ENCODE peak calls at places on chromosomes 11 and 22, in seven cellular contexts. M is breast epithelium, P is sigmoid colon, X is right lobe of liver, I is tibial nerve, L is spleen, A is upper lobe of left lung. W is an unnamed sample.

GRCh38 chr11:14253437-14253836 is 105.5 kb downstream of the RRAS2 start:
- DNase-seq in M (no peak), X (no peak), A (no peak), L (no peak), P (no peak), I (no peak), W (peak)

GRCh38 chr11:67082071-67082791 is 25.6 kb downstream of the RHOD start:
- DNase-seq in X (no peak), A (peak), M (no peak), P (no peak), I (no peak), L (no peak), W (no peak)

GRCh38 chr11:131005829-131006228 is 89.5 kb upstream of the SNX19 start:
- DNase-seq in M (no peak), I (no peak), A (no peak), X (no peak), P (no peak), L (no peak), W (no peak)

GRCh38 chr11:64834031-64834722 is 10.3 kb downstream of the CDC42BPG start:
- DNase-seq in X (no peak), A (no peak), L (no peak), M (no peak), P (no peak), I (no peak), W (no peak)

GRCh38 chr22:19056951-19057401 is 65.2 kb downstream of the DGCR2 start:
- DNase-seq in I (no peak), L (peak), A (peak), M (no peak), X (no peak), P (peak), W (peak)

GRCh38 chr22:42857845-42858481 is 890 bp upstream of the ARFGAP3 start:
- DNase-seq in I (no peak), L (peak), P (no peak), A (no peak), M (no peak), X (peak), W (no peak)

GRCh38 chr22:44139773-44140172 is 41.0 kb upstream of the PARVG start:
- DNase-seq in P (no peak), I (no peak), L (no peak), M (no peak), A (peak), X (no peak), W (no peak)

GRCh38 chr11:32259641-32260081 is 168.8 kb downstream of the RCN1 start:
- DNase-seq in X (no peak), P (no peak), A (peak), I (no peak), L (no peak), M (no peak), W (no peak)

GRCh38 chr11:114026355-114026754 is 33.2 kb upstream of the ZBTB16 start:
- DNase-seq in P (no peak), X (no peak), M (no peak), I (no peak), L (no peak), A (no peak), W (no peak)

GRCh38 chr11:107651672-107652071 is 60.2 kb downstream of the SLN start:
- DNase-seq in X (no peak), L (no peak), I (no peak), P (no peak), M (no peak), A (no peak), W (no peak)

GRCh38 chr11:44613081-44613628 is 47.7 kb downstream of the CD82 start:
- DNase-seq in I (no peak), A (no peak), L (no peak), X (no peak), M (no peak), P (no peak), W (no peak)

GRCh38 chr11:31412946-31413345 is 43.3 kb downstream of the DNAJC24 start:
- DNase-seq in L (no peak), X (no peak), I (no peak), P (no peak), A (no peak), M (no peak), W (no peak)

GRCh38 chr11:103091024-103091423 is 936 bp downstream of the DCUN1D5 start:
- DNase-seq in M (no peak), X (no peak), A (no peak), P (no peak), I (no peak), L (no peak), W (no peak)

GRCh38 chr11:119982517-119983239 is 155.2 kb downstream of the TRIM29 start:
- DNase-seq in I (no peak), P (no peak), X (no peak), M (no peak), L (no peak), A (no peak), W (no peak)

GRCh38 chr11:24344222-24344621 is 152.6 kb upstream of the LUZP2 start:
- DNase-seq in L (no peak), I (no peak), A (no peak), M (no peak), P (no peak), X (no peak), W (no peak)

GRCh38 chr11:66068923-66069714 is 953 bp upstream of the PACS1 start:
- DNase-seq in A (peak), I (no peak), X (no peak), L (peak), P (no peak), M (peak), W (peak)

GRCh38 chr11:95229199-95230053 is 1.6 kb downstream of the SESN3 start:
- DNase-seq in P (peak), I (no peak), M (no peak), X (no peak), A (no peak), L (peak), W (no peak)

GRCh38 chr11:106152824-106153223 is 75.4 kb downstream of the AASDHPPT start:
- DNase-seq in I (no peak), M (no peak), P (no peak), X (no peak), A (no peak), L (no peak), W (no peak)

GRCh38 chr11:122355968-122356367 is 240.0 kb upstream of the BLID start:
- DNase-seq in X (no peak), P (no peak), A (no peak), M (no peak), L (no peak), I (no peak), W (no peak)

GRCh38 chr22:46537946-46538815 is 761 bp upstream of the CELSR1 start:
- DNase-seq in X (no peak), M (no peak), I (no peak), P (no peak), L (no peak), A (no peak), W (no peak)

GRCh38 chr11:76424379-76424778 is 20.4 kb upstream of the EMSY start:
- DNase-seq in L (no peak), A (no peak), P (no peak), M (no peak), X (no peak), I (no peak), W (no peak)

GRCh38 chr11:78147807-78148206 is 8.4 kb upstream of the ALG8 start:
- DNase-seq in P (no peak), I (no peak), L (no peak), M (no peak), X (no peak), A (no peak), W (no peak)

GRCh38 chr11:6297831-6298230 is 22.5 kb downstream of the CAVIN3 start:
- DNase-seq in M (no peak), P (no peak), X (no peak), I (no peak), L (no peak), A (no peak), W (no peak)

GRCh38 chr22:42561856-42562255 is 8.1 kb downstream of the SERHL2 start:
- DNase-seq in P (no peak), I (no peak), A (no peak), L (no peak), M (no peak), X (no peak), W (no peak)

GRCh38 chr11:124086447-124086846 is 28.8 kb upstream of the VWA5A start:
- DNase-seq in I (no peak), L (no peak), M (no peak), X (no peak), A (no peak), P (no peak), W (no peak)

GRCh38 chr11:15985127-15985862 is 371.1 kb downstream of the SOX6 start:
- DNase-seq in M (no peak), I (no peak), L (no peak), X (no peak), A (peak), P (no peak), W (no peak)

GRCh38 chr11:55661901-55662300 is at the start of gene OR4C6:
- DNase-seq in M (no peak), X (no peak), I (no peak), L (no peak), A (no peak), P (no peak), W (no peak)

GRCh38 chr11:19365743-19366410 is 125.1 kb upstream of the E2F8 start:
- DNase-seq in X (no peak), A (no peak), M (no peak), L (no peak), P (no peak), I (no peak), W (no peak)

GRCh38 chr11:126573325-126574076 is 218.0 kb downstream of the ST3GAL4 start:
- DNase-seq in M (no peak), I (no peak), P (no peak), X (no peak), A (no peak), L (no peak), W (no peak)

GRCh38 chr11:126501641-126502040 is 146.2 kb downstream of the ST3GAL4 start:
- DNase-seq in L (no peak), X (no peak), P (peak), A (no peak), I (no peak), M (peak), W (no peak)

GRCh38 chr11:125939081-125939521 is 6.7 kb upstream of the VSIG10L2 start:
- DNase-seq in I (no peak), L (peak), M (no peak), A (no peak), X (no peak), P (no peak), W (no peak)

GRCh38 chr11:3162410-3163240 is 2.5 kb downstream of the OSBPL5 start:
- DNase-seq in X (peak), I (peak), L (peak), A (no peak), M (no peak), P (no peak), W (no peak)

GRCh38 chr22:30393322-30393680 is 3.5 kb upstream of the SEC14L2 start:
- DNase-seq in M (no peak), X (no peak), A (no peak), L (no peak), I (no peak), P (no peak), W (no peak)

GRCh38 chr11:6402061-6402470 is 11.8 kb downstream of the SMPD1 start:
- DNase-seq in L (no peak), M (no peak), I (no peak), X (no peak), P (no peak), A (no peak), W (no peak)

GRCh38 chr11:19832166-19832750 is 119.6 kb downstream of the NAV2 start:
- DNase-seq in A (no peak), M (no peak), L (no peak), X (no peak), P (no peak), I (no peak), W (no peak)

GRCh38 chr22:45563362-45564040 is 60.8 kb downstream of the FBLN1 start:
- DNase-seq in A (no peak), X (no peak), M (no peak), P (no peak), L (no peak), I (no peak), W (no peak)

GRCh38 chr11:25953015-25953414 is 378.9 kb upstream of the ANO3 start:
- DNase-seq in I (no peak), M (no peak), P (no peak), L (no peak), A (no peak), X (no peak), W (no peak)

DNA sequence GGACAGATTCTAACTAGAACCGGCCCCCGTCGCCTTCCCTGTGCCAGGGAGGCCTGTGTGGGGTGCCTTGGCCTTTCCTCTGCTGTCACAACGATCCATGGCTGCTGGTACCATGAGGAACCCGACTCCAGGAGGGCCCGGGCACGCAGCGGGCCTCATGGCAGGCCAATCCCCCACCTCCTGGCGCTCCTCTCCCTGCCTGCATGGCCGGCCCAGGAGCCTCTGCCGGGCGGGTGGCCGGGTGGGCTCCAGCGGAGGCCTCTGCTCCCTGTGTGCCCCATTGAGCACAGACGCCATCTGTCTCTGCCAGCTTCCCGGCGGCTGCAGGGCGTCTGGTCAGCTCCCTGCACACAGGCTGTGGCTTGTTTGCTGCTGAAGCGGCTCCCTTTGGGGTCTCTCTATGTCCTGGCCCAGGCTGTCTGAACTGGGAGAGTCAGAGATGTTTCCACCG is 86.5 kb downstream of the MYEOV start:
- DNase-seq in A (no peak), X (no peak), P (peak), M (no peak), I (peak), L (peak), W (peak)
- TF ChIP-seq POLR2A in A (no peak), X (no peak), P (no peak), M (no peak), I (no peak), L (no peak), W (no peak)

GRCh38 chr11:63595296-63595695 is 18.9 kb downstream of the PLAAT3 start:
- DNase-seq in P (no peak), M (peak), X (no peak), I (no peak), L (no peak), A (no peak), W (no peak)

GRCh38 chr11:63590024-63590788 is 24.0 kb downstream of the PLAAT3 start:
- DNase-seq in X (no peak), I (no peak), P (peak), A (no peak), M (peak), L (no peak), W (no peak)

GRCh38 chr11:63589000-63589399 is 25.2 kb downstream of the PLAAT3 start:
- DNase-seq in P (peak), M (peak), A (no peak), X (no peak), L (no peak), I (no peak), W (no peak)

GRCh38 chr11:63598556-63598955 is 15.7 kb downstream of the PLAAT3 start:
- DNase-seq in P (no peak), X (no peak), L (no peak), I (no peak), A (no peak), M (no peak), W (peak)

DNA sequence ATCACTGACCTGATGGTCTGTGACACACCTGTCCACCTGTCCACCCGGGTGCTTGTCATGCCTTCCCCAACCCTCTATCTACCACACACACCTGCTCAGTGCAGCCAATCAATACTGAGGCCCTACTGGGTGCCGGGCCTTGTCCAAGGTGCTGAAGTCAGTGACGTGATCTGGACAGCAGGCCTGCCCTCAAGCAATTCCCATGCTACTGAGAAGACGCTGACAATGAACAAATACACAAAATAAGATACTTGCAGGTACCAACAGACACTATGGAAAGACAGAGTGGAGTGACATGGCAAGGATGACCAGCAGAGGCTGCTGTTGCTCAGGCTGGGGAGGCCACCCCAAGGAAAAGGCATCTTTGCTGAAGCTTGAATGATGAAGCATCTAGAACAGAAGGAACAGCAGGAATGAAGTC is 21.2 kb downstream of the PLAAT3 start:
- DNase-seq in X (no peak), L (no peak), P (no peak), A (no peak), I (no peak), M (peak), W (no peak)
- H3K4me3 ChIP-seq in X (no peak), L (no peak), P (no peak), A (no peak), I (no peak), M (no peak), W (no peak)

GRCh38 chr11:68839054-68839865 is 2.5 kb downstream of the CPT1A start:
- DNase-seq in L (peak), I (peak), A (peak), P (peak), X (peak), M (peak), W (peak)
- TF ChIP-seq POLR2A in L (no peak), I (peak), A (peak), P (no peak), X (peak), M (peak), W (no peak)

GRCh38 chr22:39443416-39443815 is 13.4 kb upstream of the MGAT3 start:
- DNase-seq in A (no peak), X (no peak), P (no peak), I (no peak), M (no peak), L (no peak), W (no peak)

GRCh38 chr22:39444937-39445465 is 11.8 kb upstream of the MGAT3 start:
- DNase-seq in A (no peak), X (no peak), L (no peak), M (no peak), P (no peak), I (no peak), W (no peak)

GRCh38 chr22:39444247-39444800 is 12.5 kb upstream of the MGAT3 start:
- DNase-seq in L (no peak), P (no peak), X (no peak), I (no peak), A (no peak), M (no peak), W (no peak)

GRCh38 chr22:39448205-39449054 is 8.4 kb upstream of the MGAT3 start:
- DNase-seq in M (peak), I (no peak), A (no peak), X (no peak), L (no peak), P (no peak), W (no peak)

DNA sequence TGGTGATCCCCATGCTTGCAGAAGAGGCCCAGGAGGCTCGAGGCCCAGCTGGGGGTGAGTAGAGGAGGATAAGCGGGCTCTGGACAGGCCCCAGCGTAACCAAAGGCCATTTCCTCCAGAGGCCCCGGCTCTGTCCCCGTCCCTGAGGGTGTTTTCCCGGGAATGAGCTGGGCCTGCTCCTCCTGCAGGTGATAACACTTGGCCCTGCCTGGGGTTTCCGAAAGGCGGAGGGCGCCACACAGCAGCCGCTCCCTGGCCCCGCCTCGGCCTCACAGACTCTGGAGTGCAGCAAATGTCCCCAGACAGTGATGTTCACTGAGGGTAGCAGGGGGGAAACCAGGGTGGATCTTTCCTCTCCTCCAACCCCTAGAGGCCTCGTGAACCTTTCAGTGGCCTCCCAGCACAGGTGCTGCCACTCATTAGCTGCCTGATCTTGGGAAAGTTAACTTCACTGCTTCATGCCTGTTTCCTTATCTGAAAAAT is 10.5 kb upstream of the MGAT3 start:
- DNase-seq in A (no peak), P (no peak), M (no peak), I (no peak), X (no peak), L (peak), W (no peak)
- H3K4me3 ChIP-seq in A (no peak), P (no peak), M (no peak), I (no peak), X (no peak), L (no peak), W (no peak)

DNA sequence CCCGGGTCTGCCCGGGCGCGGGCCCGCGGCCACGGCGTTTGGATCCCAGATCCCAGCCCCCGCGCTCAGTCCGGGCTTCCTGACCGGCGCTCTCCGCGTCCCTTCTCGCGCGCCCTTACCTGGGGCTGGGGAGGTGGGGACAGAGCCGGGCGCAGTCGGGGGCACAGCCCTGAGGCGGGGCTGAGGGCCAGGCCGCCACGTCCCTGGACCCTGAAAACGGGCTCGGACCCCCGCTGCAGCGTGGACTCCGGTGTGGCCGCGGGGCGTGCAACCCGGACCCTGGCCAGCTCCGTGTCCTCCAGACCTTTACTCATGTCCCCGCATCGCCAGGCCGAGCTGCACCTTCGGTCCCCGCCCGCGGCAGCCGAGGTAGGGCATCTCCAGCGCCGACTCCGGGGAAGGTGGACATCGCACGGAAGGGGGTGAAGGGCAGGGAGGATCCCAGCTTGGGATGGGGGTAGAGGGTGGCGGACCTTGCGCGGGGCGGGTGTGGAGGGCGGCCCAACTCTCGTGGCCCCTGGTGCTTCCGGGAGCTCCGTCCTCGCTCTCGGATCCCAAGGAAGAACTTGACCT is 9.9 kb upstream of the AIFM3 start:
- DNase-seq in M (no peak), I (no peak), A (no peak), P (no peak), L (peak), X (no peak), W (no peak)
- TF ChIP-seq POLR2A in M (no peak), I (no peak), A (no peak), P (no peak), L (no peak), X (peak), W (no peak)

GRCh38 chr22:27881404-27881803 is 37.7 kb downstream of the PITPNB start:
- DNase-seq in P (peak), L (no peak), X (no peak), A (no peak), I (no peak), M (peak), W (no peak)
- H3K4me3 ChIP-seq in P (no peak), L (no peak), X (no peak), A (no peak), I (no peak), M (peak), W (no peak)